ENCODE peak calls at places on chromosome 1, in six cellular contexts. E is IMR-90, F is neuronal stem cell, D is H1, J is mesendoderm, B is mesenchymal stem cell. N is an unnamed sample.

GRCh38 chr1:19154876-19155275 is 55.2 kb downstream of the UBR4 start:
- DNase-seq in F (no peak), E (no peak), B (no peak), J (no peak), D (no peak), N (no peak)

GRCh38 chr1:38451541-38451993 is 405.0 kb upstream of the POU3F1 start:
- DNase-seq in F (no peak), D (peak; percentile 53), J (peak; percentile 87), E (peak; percentile 30), B (no peak), N (no peak)

GRCh38 chr1:163928080-163928479 is 606.3 kb downstream of the NUF2 start:
- DNase-seq in J (peak; percentile 16), E (no peak), F (no peak), B (no peak), D (no peak), N (no peak)

GRCh38 chr1:27099904-27100796 is 54.8 kb downstream of the SLC9A1 start:
- DNase-seq in J (peak; percentile 55), F (no peak), B (no peak), D (peak; percentile 59), E (no peak), N (no peak)

GRCh38 chr1:178644308-178645120 is 80.5 kb upstream of the RALGPS2 start:
- DNase-seq in E (peak; percentile 59), F (no peak), D (no peak), B (no peak), J (no peak), N (no peak)

GRCh38 chr1:77014396-77014795 is 147.1 kb downstream of the ST6GALNAC5 start:
- DNase-seq in F (no peak), E (no peak), B (no peak), D (no peak), J (peak; percentile 56), N (no peak)

GRCh38 chr1:70315782-70316181 is 38.7 kb downstream of the ANKRD13C start:
- DNase-seq in B (no peak), D (no peak), F (no peak), E (no peak), J (no peak), N (no peak)

GRCh38 chr1:37697737-37698136 is 5.4 kb downstream of the CDCA8 start:
- DNase-seq in E (no peak), F (no peak), D (no peak), B (no peak), J (no peak), N (no peak)

GRCh38 chr1:240107058-240107684 is 15.5 kb downstream of the FMN2 start:
- DNase-seq in E (peak; percentile 88), J (no peak), B (peak; percentile 67), F (no peak), D (no peak), N (no peak)

GRCh38 chr1:99548924-99549605 is 96.8 kb upstream of the PALMD start:
- DNase-seq in E (peak; percentile 41), B (peak; percentile 43), D (no peak), J (no peak), F (no peak), N (no peak)

GRCh38 chr1:226381226-226381998 is 26.5 kb downstream of the PARP1 start:
- DNase-seq in E (no peak), F (no peak), B (no peak), D (no peak), J (no peak), N (no peak)

GRCh38 chr1:168260393-168260792 is 20.3 kb upstream of the TBX19 start:
- DNase-seq in F (no peak), E (no peak), J (no peak), D (no peak), B (no peak), N (no peak)

GRCh38 chr1:53166912-53167311 is 24.5 kb upstream of the SLC1A7 start:
- DNase-seq in F (no peak), J (no peak), B (no peak), D (no peak), E (no peak), N (no peak)

GRCh38 chr1:111660204-111661150 is 40.9 kb downstream of the RAP1A start:
- DNase-seq in D (no peak), F (no peak), E (peak; percentile 11), J (peak; percentile 27), B (no peak), N (no peak)

GRCh38 chr1:83769072-83769471 is 229.9 kb downstream of the TTLL7 start:
- DNase-seq in D (no peak), F (no peak), E (no peak), B (no peak), J (no peak), N (no peak)

DNA sequence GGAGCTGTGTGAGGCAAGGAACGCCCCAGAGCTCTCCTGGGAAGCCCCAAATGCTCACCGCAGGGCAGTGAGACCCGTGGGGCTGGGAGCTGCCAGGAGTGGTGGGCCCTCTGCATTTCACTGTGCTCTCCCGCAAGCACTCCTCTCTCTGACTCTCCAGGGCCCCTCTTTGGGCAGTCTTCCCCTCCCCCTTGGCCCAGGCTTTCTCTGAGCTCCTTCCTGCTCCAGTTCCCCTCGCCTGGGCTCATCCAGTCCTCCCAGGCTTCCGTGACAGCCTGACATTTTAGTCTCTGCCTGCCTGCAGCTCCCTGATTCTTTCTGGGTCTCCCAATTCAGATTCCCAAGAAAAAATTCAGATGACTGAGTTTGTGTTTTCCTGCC is 2.2 kb upstream of the CA6 start:
- DNase-seq in F (no peak), B (peak; percentile 21), E (no peak), J (peak; percentile 81), D (peak; percentile 56), N (peak; percentile 81)
- H3K18ac ChIP-seq in F (peak overlapping the region; percentile 87), B (no peak overlapping the region), E (no peak overlapping the region), J (no peak overlapping the region), D (peak overlapping the region; percentile 91), N (no peak overlapping the region)

GRCh38 chr1:31003613-31004230 is 61.8 kb downstream of the PUM1 start:
- DNase-seq in E (no peak), D (no peak), B (no peak), J (no peak), F (no peak), N (no peak)
- H3K4ac ChIP-seq in E (no peak overlapping the region), D (no peak overlapping the region), B (no peak overlapping the region), J (no peak overlapping the region), F (no peak overlapping the region), N (no peak overlapping the region)

GRCh38 chr1:61119085-61119484 is 36.7 kb downstream of the NFIA start:
- DNase-seq in J (no peak), B (no peak), D (no peak), E (no peak), F (no peak), N (no peak)

GRCh38 chr1:61120307-61120840 is 38.0 kb downstream of the NFIA start:
- DNase-seq in F (no peak), J (no peak), D (no peak), B (no peak), E (no peak), N (no peak)

GRCh38 chr1:61121631-61122030 is 39.3 kb downstream of the NFIA start:
- DNase-seq in B (no peak), D (no peak), J (no peak), E (no peak), F (no peak), N (no peak)

GRCh38 chr1:61122389-61122788 is 40.0 kb downstream of the NFIA start:
- DNase-seq in D (no peak), F (no peak), E (no peak), B (no peak), J (no peak), N (no peak)

GRCh38 chr1:61120998-61121397 is 38.6 kb downstream of the NFIA start:
- DNase-seq in J (no peak), D (no peak), F (no peak), E (no peak), B (peak; percentile 51), N (no peak)
- H3K27ac ChIP-seq in J (no peak overlapping the region), D (no peak overlapping the region), F (no peak overlapping the region), E (no peak overlapping the region), B (no peak overlapping the region), N (no peak overlapping the region)

DNA sequence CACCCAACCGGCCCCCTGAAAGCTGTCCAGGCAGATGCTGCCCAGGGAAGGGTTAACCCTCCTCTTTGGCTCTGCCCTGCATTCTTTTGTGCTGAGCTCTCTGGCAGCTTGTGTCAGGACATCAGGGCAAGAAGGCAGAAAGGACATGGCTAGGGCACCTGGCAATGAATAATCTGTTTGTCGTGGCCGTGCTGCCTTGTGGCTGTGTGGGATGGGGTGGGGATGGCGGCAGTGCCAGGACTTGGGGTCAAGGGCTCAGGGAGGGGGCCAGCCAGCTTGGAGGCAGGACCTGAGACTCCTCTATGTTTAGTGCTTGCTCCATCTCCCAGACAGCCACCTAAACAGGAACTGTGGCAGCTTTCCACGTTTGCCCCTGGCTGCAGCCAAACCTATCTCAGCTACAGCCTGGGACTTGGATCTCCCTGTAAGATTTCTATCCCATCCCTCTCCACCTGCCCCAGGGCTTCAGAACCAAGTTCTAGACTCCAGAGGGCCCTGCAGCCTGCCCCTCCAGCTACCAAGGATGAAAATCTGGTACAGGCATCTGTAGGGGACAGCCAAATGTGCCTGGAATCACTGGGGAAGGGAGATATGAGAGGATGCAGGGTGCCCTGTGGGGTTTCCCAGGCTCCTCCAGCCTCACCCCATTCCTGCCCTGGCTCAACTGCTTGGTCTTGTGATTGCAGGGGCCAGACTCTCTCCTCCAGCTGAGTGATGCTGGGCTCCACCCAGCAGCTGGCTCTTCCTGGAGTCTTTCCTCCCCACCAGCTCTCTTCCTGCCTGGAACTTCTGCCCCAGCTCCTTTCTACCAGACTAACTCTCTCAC is 9.6 kb upstream of the GPR37L1 start:
- DNase-seq in F (no peak), D (no peak), E (peak; percentile 11), J (no peak), B (peak; percentile 23), N (no peak)
- H3K18ac ChIP-seq in F (peak overlapping the region; percentile 31), D (no peak overlapping the region), E (no peak overlapping the region), J (no peak overlapping the region), B (no peak overlapping the region), N (no peak overlapping the region)

GRCh38 chr1:234978397-234979291 is 150.0 kb downstream of the TOMM20 start:
- DNase-seq in B (peak; percentile 91), D (no peak), J (no peak), E (peak; percentile 93), F (no peak), N (no peak)
- H3K4ac ChIP-seq in B (peak overlapping the region; percentile 88), D (no peak overlapping the region), J (no peak overlapping the region), E (peak overlapping the region; percentile 97), F (no peak overlapping the region), N (no peak overlapping the region)

GRCh38 chr1:59759156-59759925 is 55.4 kb upstream of the HOOK1 start:
- DNase-seq in E (peak; percentile 83), F (peak; percentile 68), J (peak; percentile 84), D (peak; percentile 84), B (peak; percentile 84), N (peak; percentile 87)
- H3K27ac ChIP-seq in E (peak overlapping the region; percentile 60), F (no peak overlapping the region), J (no peak overlapping the region), D (no peak overlapping the region), B (no peak overlapping the region), N (no peak overlapping the region)

GRCh38 chr1:218414060-218414728 is 69.1 kb downstream of the TGFB2 start:
- DNase-seq in E (no peak), B (no peak), D (no peak), J (no peak), F (no peak), N (no peak)
- H3K18ac ChIP-seq in E (no peak overlapping the region), B (no peak overlapping the region), D (no peak overlapping the region), J (no peak overlapping the region), F (no peak overlapping the region), N (no peak overlapping the region)

DNA sequence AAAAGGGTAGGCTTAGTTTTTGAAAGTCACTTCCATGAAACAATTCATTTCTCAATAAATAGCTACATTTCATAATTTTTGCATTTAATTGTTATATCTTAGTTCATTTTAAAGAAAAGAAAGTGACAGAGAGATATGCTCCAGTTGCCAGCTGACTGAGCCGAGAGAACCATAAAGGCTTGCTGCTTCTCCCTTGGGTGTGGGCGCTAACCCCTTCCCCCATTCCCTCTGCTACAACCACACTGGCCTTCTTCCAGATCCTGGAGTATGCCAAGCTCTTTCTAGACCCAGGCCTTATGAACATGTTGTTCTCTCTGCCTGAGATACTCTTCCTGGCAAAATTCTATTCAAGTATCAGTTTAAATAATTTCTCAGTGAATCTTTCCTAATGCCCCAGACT is 12.3 kb downstream of the SORT1 start:
- DNase-seq in J (no peak), F (no peak), D (no peak), B (no peak), E (no peak), N (no peak)
- H3K4ac ChIP-seq in J (no peak overlapping the region), F (no peak overlapping the region), D (no peak overlapping the region), B (no peak overlapping the region), E (no peak overlapping the region), N (no peak overlapping the region)

N was measured in H9.